ENCODE peak calls at places on chromosomes 13 and 19, in eight cellular contexts. P is anterior cingulate cortex; I is epithelial cell of esophagus; W is fibroblast of pulmonary artery; U is activated CD4-positive, alpha-beta T cell treated with anti-CD3 and anti-CD28 coated beads for 36 hours; A is activated CD8-positive, alpha-beta memory T cell treated with anti-CD3 and anti-CD28 coated beads for 48 hours; N is HT1080; T is endothelial cell. E is an unnamed sample.

GRCh38 chr13:32300920-32301319 is 14.2 kb downstream of the ZAR1L start:
- DNase-seq in P (no peak), I (no peak), W (no peak), U (peak; percentile 42), A (no peak), N (no peak), T (no peak), E (no peak)

GRCh38 chr19:18389736-18390074 is 3.7 kb downstream of the GDF15 start:
- DNase-seq in P (no peak), I (no peak), W (no peak), U (no peak), A (no peak), N (no peak), T (no peak), E (no peak)

GRCh38 chr13:109778102-109778542 is 8.3 kb downstream of the IRS2 start:
- DNase-seq in P (no peak), I (peak; percentile 83), W (no peak), U (peak; percentile 20), A (no peak), N (peak; percentile 48), T (no peak), E (no peak)

GRCh38 chr19:8399681-8400188 is 9.6 kb downstream of the RAB11B start:
- DNase-seq in P (no peak), I (no peak), W (no peak), U (no peak), A (no peak), N (no peak), T (no peak), E (no peak)

GRCh38 chr13:39684531-39685137 is 29.2 kb downstream of the COG6 start:
- DNase-seq in P (no peak), I (peak; percentile 45), W (peak; percentile 69), U (no peak), A (no peak), N (peak; percentile 3), T (no peak), E (peak; percentile 3)

GRCh38 chr13:86757236-86757978 is 913.8 kb upstream of the SLITRK5 start:
- DNase-seq in P (no peak), I (peak; percentile 73), W (no peak), U (peak; percentile 13), A (no peak), N (peak; percentile 91), T (no peak), E (no peak)

GRCh38 chr19:29634731-29635130 is 28.6 kb downstream of the POP4 start:
- DNase-seq in P (no peak), I (no peak), W (no peak), U (no peak), A (no peak), N (no peak), T (no peak), E (no peak)

GRCh38 chr13:99496322-99497142 is 4.7 kb upstream of the TM9SF2 start:
- DNase-seq in P (no peak), I (no peak), W (peak; percentile 17), U (peak; percentile 85), A (no peak), N (peak; percentile 78), T (no peak), E (peak; percentile 97)

GRCh38 chr13:104422668-104423067 is 1356.5 kb upstream of the SLC10A2 start:
- DNase-seq in P (no peak), I (peak; percentile 57), W (no peak), U (no peak), A (no peak), N (no peak), T (no peak), E (no peak)

GRCh38 chr13:92843549-92843948 is 383.1 kb upstream of the GPC6 start:
- DNase-seq in P (no peak), I (peak; percentile 59), W (peak; percentile 76), U (no peak), A (no peak), N (peak; percentile 87), T (no peak), E (peak; percentile 5)

GRCh38 chr19:1452802-1453524 is 3.0 kb downstream of the APC2 start:
- DNase-seq in P (no peak), I (no peak), W (no peak), U (no peak), A (no peak), N (no peak), T (no peak), E (no peak)